ENCODE peak calls at places on chromosome 11, in five cellular contexts. One of them, this sample, is unnamed.

GRCh38 chr11:55497068-55497467 is 57.2 kb upstream of the OR4C15 start:
- DNase-seq in fibroblast of the conjunctiva: no peak
- DNase-seq in M059J: no peak
- DNase-seq in NCI-H1105 treated with DMSO at 0.1 percent for 48 hours: no peak
- DNase-seq in HT1080: no peak
- DNase-seq in this sample: no peak

GRCh38 chr11:45079943-45080719 is 66.3 kb upstream of the PRDM11 start:
- DNase-seq in HT1080: no peak
- DNase-seq in NCI-H1105 treated with DMSO at 0.1 percent for 48 hours: no peak
- DNase-seq in M059J: no peak
- DNase-seq in fibroblast of the conjunctiva: no peak
- DNase-seq in this sample: peak; percentile 67

GRCh38 chr11:99068832-99069231 is 48.1 kb downstream of the CNTN5 start:
- DNase-seq in HT1080: peak; percentile 33
- DNase-seq in NCI-H1105 treated with DMSO at 0.1 percent for 48 hours: no peak
- DNase-seq in fibroblast of the conjunctiva: no peak
- DNase-seq in M059J: peak; percentile 71
- DNase-seq in this sample: no peak

GRCh38 chr11:42462558-42463310 is 849.1 kb upstream of the API5 start:
- DNase-seq in fibroblast of the conjunctiva: no peak
- DNase-seq in M059J: peak; percentile 60
- DNase-seq in NCI-H1105 treated with DMSO at 0.1 percent for 48 hours: peak; percentile 22
- DNase-seq in HT1080: peak; percentile 73
- DNase-seq in this sample: no peak

GRCh38 chr11:32511926-32512325 is 71.7 kb upstream of the EIF3M start:
- DNase-seq in fibroblast of the conjunctiva: no peak
- DNase-seq in HT1080: peak; percentile 66
- DNase-seq in NCI-H1105 treated with DMSO at 0.1 percent for 48 hours: no peak
- DNase-seq in M059J: peak; percentile 43
- DNase-seq in this sample: no peak

GRCh38 chr11:13336246-13336873 is 58.8 kb downstream of the BMAL1 start:
- DNase-seq in M059J: peak; percentile 81
- DNase-seq in HT1080: peak; percentile 38
- DNase-seq in NCI-H1105 treated with DMSO at 0.1 percent for 48 hours: no peak
- DNase-seq in fibroblast of the conjunctiva: no peak
- DNase-seq in this sample: no peak

GRCh38 chr11:123231263-123231662 is 36.2 kb upstream of the CLMP start:
- DNase-seq in NCI-H1105 treated with DMSO at 0.1 percent for 48 hours: no peak
- DNase-seq in HT1080: no peak
- DNase-seq in fibroblast of the conjunctiva: no peak
- DNase-seq in M059J: no peak
- DNase-seq in this sample: no peak

GRCh38 chr11:69654660-69655478 is 13.9 kb downstream of the CCND1 start:
- DNase-seq in HT1080: peak; percentile 50
- DNase-seq in NCI-H1105 treated with DMSO at 0.1 percent for 48 hours: no peak
- DNase-seq in M059J: peak; percentile 26
- DNase-seq in fibroblast of the conjunctiva: no peak
- DNase-seq in this sample: no peak

GRCh38 chr11:86588566-86589090 is 83.8 kb downstream of the ME3 start:
- DNase-seq in HT1080: no peak
- DNase-seq in fibroblast of the conjunctiva: no peak
- DNase-seq in M059J: no peak
- DNase-seq in NCI-H1105 treated with DMSO at 0.1 percent for 48 hours: peak; percentile 39
- DNase-seq in this sample: no peak

GRCh38 chr11:1487091-1487850 is 692 bp upstream of the MOB2 start:
- DNase-seq in fibroblast of the conjunctiva: no peak
- DNase-seq in HT1080: no peak
- DNase-seq in M059J: no peak
- DNase-seq in NCI-H1105 treated with DMSO at 0.1 percent for 48 hours: no peak
- DNase-seq in this sample: no peak

GRCh38 chr11:121930004-121930965 is 185.7 kb downstream of the BLID start:
- DNase-seq in HT1080: no peak
- DNase-seq in fibroblast of the conjunctiva: no peak
- DNase-seq in M059J: peak; percentile 39
- DNase-seq in NCI-H1105 treated with DMSO at 0.1 percent for 48 hours: peak; percentile 75
- DNase-seq in this sample: peak; percentile 52

GRCh38 chr11:64333556-64333955 is 6.4 kb upstream of the CCDC88B start:
- DNase-seq in NCI-H1105 treated with DMSO at 0.1 percent for 48 hours: no peak
- DNase-seq in M059J: no peak
- DNase-seq in fibroblast of the conjunctiva: no peak
- DNase-seq in HT1080: no peak
- DNase-seq in this sample: no peak

GRCh38 chr11:35491231-35491871 is 34.1 kb downstream of the PAMR1 start:
- DNase-seq in fibroblast of the conjunctiva: peak; percentile 67
- DNase-seq in HT1080: peak; percentile 27
- DNase-seq in M059J: peak; percentile 91
- DNase-seq in NCI-H1105 treated with DMSO at 0.1 percent for 48 hours: no peak
- DNase-seq in this sample: no peak